ENCODE peak calls at places on chromosomes 13 and 19, in eight cellular contexts. One of them, this sample, is unnamed.

GRCh38 chr13:40576369-40576768 is 90.1 kb downstream of the FOXO1 start:
- DNase-seq in right lobe of liver: no peak
- DNase-seq in kidney epithelial cell: no peak
- DNase-seq in NCI-H1417: no peak
- DNase-seq in GM23248: no peak
- DNase-seq in T-helper 1 cell: no peak
- DNase-seq in kidney tubule cell: no peak
- DNase-seq in foreskin fibroblast: no peak
- DNase-seq in this sample: no peak

GRCh38 chr13:33556828-33557227 is 261.1 kb upstream of the RFC3 start:
- DNase-seq in right lobe of liver: no peak
- DNase-seq in kidney epithelial cell: no peak
- DNase-seq in NCI-H1417: no peak
- DNase-seq in GM23248: no peak
- DNase-seq in T-helper 1 cell: no peak
- DNase-seq in kidney tubule cell: peak; percentile 74
- DNase-seq in foreskin fibroblast: no peak
- DNase-seq in this sample: no peak

GRCh38 chr19:35556025-35556590 is 7.3 kb downstream of the ATP4A start:
- DNase-seq in right lobe of liver: no peak
- DNase-seq in kidney epithelial cell: no peak
- DNase-seq in NCI-H1417: no peak
- DNase-seq in GM23248: no peak
- DNase-seq in T-helper 1 cell: no peak
- DNase-seq in kidney tubule cell: no peak
- DNase-seq in foreskin fibroblast: no peak
- DNase-seq in this sample: no peak

GRCh38 chr19:1410136-1410786 is 2.9 kb downstream of the DAZAP1 start:
- DNase-seq in right lobe of liver: no peak
- DNase-seq in kidney epithelial cell: no peak
- DNase-seq in NCI-H1417: no peak
- DNase-seq in GM23248: peak; percentile 39
- DNase-seq in T-helper 1 cell: no peak
- DNase-seq in kidney tubule cell: peak; percentile 92
- DNase-seq in foreskin fibroblast: no peak
- DNase-seq in this sample: no peak

GRCh38 chr19:8355631-8356402 is 8.1 kb upstream of the ANGPTL4 start:
- DNase-seq in right lobe of liver: peak; percentile 57
- DNase-seq in kidney epithelial cell: peak; percentile 96
- DNase-seq in NCI-H1417: no peak
- DNase-seq in GM23248: peak; percentile 96
- DNase-seq in T-helper 1 cell: no peak
- DNase-seq in kidney tubule cell: peak; percentile 99
- DNase-seq in foreskin fibroblast: peak; percentile 100
- DNase-seq in this sample: peak; percentile 72

GRCh38 chr19:35556846-35557538 is 6.5 kb downstream of the ATP4A start:
- DNase-seq in right lobe of liver: no peak
- DNase-seq in kidney epithelial cell: no peak
- DNase-seq in NCI-H1417: no peak
- DNase-seq in GM23248: no peak
- DNase-seq in T-helper 1 cell: no peak
- DNase-seq in kidney tubule cell: no peak
- DNase-seq in foreskin fibroblast: no peak
- DNase-seq in this sample: no peak

GRCh38 chr13:36418022-36418805 is 14.1 kb upstream of the CCNA1 start:
- DNase-seq in right lobe of liver: no peak
- DNase-seq in kidney epithelial cell: no peak
- DNase-seq in NCI-H1417: peak; percentile 1
- DNase-seq in GM23248: peak; percentile 44
- DNase-seq in T-helper 1 cell: no peak
- DNase-seq in kidney tubule cell: peak; percentile 82
- DNase-seq in foreskin fibroblast: peak; percentile 56
- DNase-seq in this sample: no peak

GRCh38 chr13:45328661-45329105 is 12.3 kb downstream of the TPT1 start:
- DNase-seq in right lobe of liver: no peak
- DNase-seq in kidney epithelial cell: no peak
- DNase-seq in NCI-H1417: no peak
- DNase-seq in GM23248: peak; percentile 50
- DNase-seq in T-helper 1 cell: no peak
- DNase-seq in kidney tubule cell: no peak
- DNase-seq in foreskin fibroblast: no peak
- DNase-seq in this sample: no peak

GRCh38 chr13:110916671-110917142 is 1.8 kb upstream of the ANKRD10 start:
- DNase-seq in right lobe of liver: no peak
- DNase-seq in kidney epithelial cell: peak; percentile 34
- DNase-seq in NCI-H1417: no peak
- DNase-seq in GM23248: peak; percentile 82
- DNase-seq in T-helper 1 cell: no peak
- DNase-seq in kidney tubule cell: peak; percentile 73
- DNase-seq in foreskin fibroblast: peak; percentile 36
- DNase-seq in this sample: no peak

GRCh38 chr19:3343619-3344502 is 22.5 kb upstream of the NFIC start:
- DNase-seq in right lobe of liver: peak; percentile 86
- DNase-seq in kidney epithelial cell: no peak
- DNase-seq in NCI-H1417: no peak
- DNase-seq in GM23248: peak; percentile 95
- DNase-seq in T-helper 1 cell: no peak
- DNase-seq in kidney tubule cell: peak; percentile 77
- DNase-seq in foreskin fibroblast: peak; percentile 92
- DNase-seq in this sample: peak; percentile 86

GRCh38 chr13:100520936-100521765 is 67.4 kb downstream of the GGACT start:
- DNase-seq in right lobe of liver: no peak
- DNase-seq in kidney epithelial cell: no peak
- DNase-seq in NCI-H1417: no peak
- DNase-seq in GM23248: no peak
- DNase-seq in T-helper 1 cell: no peak
- DNase-seq in kidney tubule cell: no peak
- DNase-seq in foreskin fibroblast: no peak
- DNase-seq in this sample: no peak

GRCh38 chr19:318509-318774 is 26.2 kb downstream of the MIER2 start:
- DNase-seq in right lobe of liver: no peak
- DNase-seq in kidney epithelial cell: no peak
- DNase-seq in NCI-H1417: no peak
- DNase-seq in GM23248: no peak
- DNase-seq in T-helper 1 cell: no peak
- DNase-seq in kidney tubule cell: no peak
- DNase-seq in foreskin fibroblast: no peak
- DNase-seq in this sample: no peak

GRCh38 chr19:50663280-50663790 is 14.1 kb downstream of the C19orf81 start:
- DNase-seq in right lobe of liver: no peak
- DNase-seq in kidney epithelial cell: no peak
- DNase-seq in NCI-H1417: peak; percentile 33
- DNase-seq in GM23248: peak; percentile 40
- DNase-seq in T-helper 1 cell: no peak
- DNase-seq in kidney tubule cell: peak; percentile 45
- DNase-seq in foreskin fibroblast: no peak
- DNase-seq in this sample: peak; percentile 27

GRCh38 chr19:5232798-5233505 is 107.7 kb downstream of the PTPRS start:
- DNase-seq in right lobe of liver: no peak
- DNase-seq in kidney epithelial cell: no peak
- DNase-seq in NCI-H1417: no peak
- DNase-seq in GM23248: peak; percentile 22
- DNase-seq in T-helper 1 cell: no peak
- DNase-seq in kidney tubule cell: no peak
- DNase-seq in foreskin fibroblast: no peak
- DNase-seq in this sample: no peak

GRCh38 chr13:79528356-79528755 is 47.4 kb downstream of the NDFIP2 start:
- DNase-seq in right lobe of liver: no peak
- DNase-seq in kidney epithelial cell: no peak
- DNase-seq in NCI-H1417: no peak
- DNase-seq in GM23248: no peak
- DNase-seq in T-helper 1 cell: no peak
- DNase-seq in kidney tubule cell: no peak
- DNase-seq in foreskin fibroblast: no peak
- DNase-seq in this sample: no peak

GRCh38 chr13:107563099-107563925 is 652.0 kb downstream of the LIG4 start:
- DNase-seq in right lobe of liver: no peak
- DNase-seq in kidney epithelial cell: no peak
- DNase-seq in NCI-H1417: no peak
- DNase-seq in GM23248: no peak
- DNase-seq in T-helper 1 cell: no peak
- DNase-seq in kidney tubule cell: no peak
- DNase-seq in foreskin fibroblast: no peak
- DNase-seq in this sample: peak; percentile 0

GRCh38 chr13:39938591-39938990 is 283.1 kb downstream of the COG6 start:
- DNase-seq in right lobe of liver: no peak
- DNase-seq in kidney epithelial cell: no peak
- DNase-seq in NCI-H1417: no peak
- DNase-seq in GM23248: no peak
- DNase-seq in T-helper 1 cell: no peak
- DNase-seq in kidney tubule cell: no peak
- DNase-seq in foreskin fibroblast: no peak
- DNase-seq in this sample: no peak

GRCh38 chr19:461664-462551 is 1.1 kb upstream of the SHC2 start:
- DNase-seq in right lobe of liver: peak; percentile 87
- DNase-seq in kidney epithelial cell: no peak
- DNase-seq in NCI-H1417: peak; percentile 94
- DNase-seq in GM23248: peak; percentile 12
- DNase-seq in T-helper 1 cell: no peak
- DNase-seq in kidney tubule cell: peak; percentile 22
- DNase-seq in foreskin fibroblast: no peak
- DNase-seq in this sample: peak; percentile 66

GRCh38 chr13:46184277-46184699 is 2.3 kb upstream of the LCP1 start:
- DNase-seq in right lobe of liver: peak; percentile 39
- DNase-seq in kidney epithelial cell: no peak
- DNase-seq in NCI-H1417: no peak
- DNase-seq in GM23248: peak; percentile 22
- DNase-seq in T-helper 1 cell: peak; percentile 67
- DNase-seq in kidney tubule cell: no peak
- DNase-seq in foreskin fibroblast: no peak
- DNase-seq in this sample: peak; percentile 28

GRCh38 chr13:109651854-109652253 is 134.5 kb downstream of the IRS2 start:
- DNase-seq in right lobe of liver: no peak
- DNase-seq in kidney epithelial cell: no peak
- DNase-seq in NCI-H1417: no peak
- DNase-seq in GM23248: no peak
- DNase-seq in T-helper 1 cell: no peak
- DNase-seq in kidney tubule cell: no peak
- DNase-seq in foreskin fibroblast: no peak
- DNase-seq in this sample: no peak

GRCh38 chr13:89380101-89380500 is 1708.9 kb downstream of the SLITRK5 start:
- DNase-seq in right lobe of liver: no peak
- DNase-seq in kidney epithelial cell: peak; percentile 61
- DNase-seq in NCI-H1417: no peak
- DNase-seq in GM23248: no peak
- DNase-seq in T-helper 1 cell: no peak
- DNase-seq in kidney tubule cell: peak; percentile 94
- DNase-seq in foreskin fibroblast: no peak
- DNase-seq in this sample: peak; percentile 1

GRCh38 chr19:9934132-9934950 is 2.0 kb downstream of the OLFM2 start:
- DNase-seq in right lobe of liver: peak; percentile 69
- DNase-seq in kidney epithelial cell: no peak
- DNase-seq in NCI-H1417: peak; percentile 29
- DNase-seq in GM23248: peak; percentile 90
- DNase-seq in T-helper 1 cell: peak; percentile 81
- DNase-seq in kidney tubule cell: peak; percentile 60
- DNase-seq in foreskin fibroblast: peak; percentile 37
- DNase-seq in this sample: peak; percentile 40

GRCh38 chr19:35267818-35268545 is 780 bp upstream of the USF2 start:
- DNase-seq in right lobe of liver: peak; percentile 83
- DNase-seq in kidney epithelial cell: no peak
- DNase-seq in NCI-H1417: peak; percentile 77
- DNase-seq in GM23248: peak; percentile 88
- DNase-seq in T-helper 1 cell: peak; percentile 57
- DNase-seq in kidney tubule cell: peak; percentile 83
- DNase-seq in foreskin fibroblast: peak; percentile 71
- DNase-seq in this sample: no peak

GRCh38 chr13:80923907-80924306 is 583.0 kb upstream of the SPRY2 start:
- DNase-seq in right lobe of liver: no peak
- DNase-seq in kidney epithelial cell: no peak
- DNase-seq in NCI-H1417: peak; percentile 5
- DNase-seq in GM23248: no peak
- DNase-seq in T-helper 1 cell: no peak
- DNase-seq in kidney tubule cell: no peak
- DNase-seq in foreskin fibroblast: peak; percentile 7
- DNase-seq in this sample: no peak

GRCh38 chr19:1266116-1266817 is 2.9 kb upstream of the CIRBP start:
- DNase-seq in right lobe of liver: peak; percentile 96
- DNase-seq in kidney epithelial cell: no peak
- DNase-seq in NCI-H1417: peak; percentile 97
- DNase-seq in GM23248: peak; percentile 95
- DNase-seq in T-helper 1 cell: peak; percentile 73
- DNase-seq in kidney tubule cell: peak; percentile 89
- DNase-seq in foreskin fibroblast: peak; percentile 93
- DNase-seq in this sample: peak; percentile 80

GRCh38 chr13:42028113-42028799 is 20.2 kb upstream of the DGKH start:
- DNase-seq in right lobe of liver: peak; percentile 31
- DNase-seq in kidney epithelial cell: no peak
- DNase-seq in NCI-H1417: no peak
- DNase-seq in GM23248: no peak
- DNase-seq in T-helper 1 cell: no peak
- DNase-seq in kidney tubule cell: peak; percentile 54
- DNase-seq in foreskin fibroblast: no peak
- DNase-seq in this sample: peak; percentile 68

GRCh38 chr13:113904411-113904810 is 40.5 kb upstream of the GAS6 start:
- DNase-seq in right lobe of liver: peak; percentile 63
- DNase-seq in kidney epithelial cell: no peak
- DNase-seq in NCI-H1417: no peak
- DNase-seq in GM23248: peak; percentile 72
- DNase-seq in T-helper 1 cell: no peak
- DNase-seq in kidney tubule cell: peak; percentile 65
- DNase-seq in foreskin fibroblast: peak; percentile 41
- DNase-seq in this sample: peak; percentile 25

GRCh38 chr13:69857188-69857821 is 250.3 kb upstream of the ATXN8OS start:
- DNase-seq in right lobe of liver: no peak
- DNase-seq in kidney epithelial cell: peak; percentile 28
- DNase-seq in NCI-H1417: peak; percentile 38
- DNase-seq in GM23248: peak; percentile 50
- DNase-seq in T-helper 1 cell: no peak
- DNase-seq in kidney tubule cell: peak; percentile 77
- DNase-seq in foreskin fibroblast: no peak
- DNase-seq in this sample: peak; percentile 52

GRCh38 chr19:47086280-47086679 is 27.3 kb downstream of the ZC3H4 start:
- DNase-seq in right lobe of liver: no peak
- DNase-seq in kidney epithelial cell: no peak
- DNase-seq in NCI-H1417: no peak
- DNase-seq in GM23248: no peak
- DNase-seq in T-helper 1 cell: no peak
- DNase-seq in kidney tubule cell: no peak
- DNase-seq in foreskin fibroblast: no peak
- DNase-seq in this sample: no peak

GRCh38 chr19:3775374-3775711 is 3.3 kb upstream of the RAX2 start:
- DNase-seq in right lobe of liver: no peak
- DNase-seq in kidney epithelial cell: no peak
- DNase-seq in NCI-H1417: no peak
- DNase-seq in GM23248: no peak
- DNase-seq in T-helper 1 cell: no peak
- DNase-seq in kidney tubule cell: no peak
- DNase-seq in foreskin fibroblast: no peak
- DNase-seq in this sample: no peak

GRCh38 chr13:100108913-100109507 is 20.1 kb downstream of the PCCA start:
- DNase-seq in right lobe of liver: no peak
- DNase-seq in kidney epithelial cell: no peak
- DNase-seq in NCI-H1417: no peak
- DNase-seq in GM23248: peak; percentile 46
- DNase-seq in T-helper 1 cell: no peak
- DNase-seq in kidney tubule cell: peak; percentile 68
- DNase-seq in foreskin fibroblast: no peak
- DNase-seq in this sample: no peak

GRCh38 chr13:113283904-113284303 is 13.1 kb upstream of the LAMP1 start:
- DNase-seq in right lobe of liver: no peak
- DNase-seq in kidney epithelial cell: no peak
- DNase-seq in NCI-H1417: no peak
- DNase-seq in GM23248: peak; percentile 21
- DNase-seq in T-helper 1 cell: no peak
- DNase-seq in kidney tubule cell: peak; percentile 41
- DNase-seq in foreskin fibroblast: no peak
- DNase-seq in this sample: no peak